ENCODE peak calls at places on chromosome 13, in four cellular contexts. One of them, this sample, is unnamed.

GRCh38 chr13:76929320-76929719 is 19.0 kb upstream of the ACOD1 start:
- DNase-seq in mucosa of descending colon: no peak
- DNase-seq in activated B cell treated with CpG ODN at 0.5 μM for 24 hours: no peak
- DNase-seq in GM12864: no peak
- DNase-seq in this sample: no peak

GRCh38 chr13:21475115-21475514 is 16.0 kb upstream of the ZDHHC20 start:
- DNase-seq in activated B cell treated with CpG ODN at 0.5 μM for 24 hours: no peak
- DNase-seq in mucosa of descending colon: no peak
- DNase-seq in GM12864: no peak
- DNase-seq in this sample: no peak

GRCh38 chr13:109989155-109989554 is 202.8 kb upstream of the IRS2 start:
- DNase-seq in GM12864: no peak
- DNase-seq in activated B cell treated with CpG ODN at 0.5 μM for 24 hours: no peak
- DNase-seq in mucosa of descending colon: no peak
- DNase-seq in this sample: no peak

GRCh38 chr13:57846600-57847173 is 215.1 kb downstream of the PCDH17 start:
- DNase-seq in activated B cell treated with CpG ODN at 0.5 μM for 24 hours: no peak
- DNase-seq in GM12864: no peak
- DNase-seq in mucosa of descending colon: no peak
- DNase-seq in this sample: no peak

GRCh38 chr13:34405410-34405809 is 536.7 kb upstream of the NBEA start:
- DNase-seq in GM12864: no peak
- DNase-seq in mucosa of descending colon: no peak
- DNase-seq in activated B cell treated with CpG ODN at 0.5 μM for 24 hours: no peak
- DNase-seq in this sample: no peak

GRCh38 chr13:89541091-89542030 is 1806.1 kb upstream of the MIR17HG start:
- DNase-seq in activated B cell treated with CpG ODN at 0.5 μM for 24 hours: no peak
- DNase-seq in GM12864: no peak
- DNase-seq in mucosa of descending colon: no peak
- DNase-seq in this sample: no peak

GRCh38 chr13:75226755-75227435 is 255.1 kb downstream of the TBC1D4 start:
- DNase-seq in GM12864: no peak
- DNase-seq in mucosa of descending colon: no peak
- DNase-seq in activated B cell treated with CpG ODN at 0.5 μM for 24 hours: no peak
- DNase-seq in this sample: peak; percentile 8

GRCh38 chr13:112982281-112983041 is 13.4 kb downstream of the MCF2L start:
- DNase-seq in GM12864: no peak
- DNase-seq in mucosa of descending colon: no peak
- DNase-seq in activated B cell treated with CpG ODN at 0.5 μM for 24 hours: no peak
- DNase-seq in this sample: no peak

GRCh38 chr13:102536695-102537485 is 59.9 kb upstream of the TPP2 start:
- DNase-seq in mucosa of descending colon: peak; percentile 27
- DNase-seq in activated B cell treated with CpG ODN at 0.5 μM for 24 hours: no peak
- DNase-seq in GM12864: no peak
- DNase-seq in this sample: no peak

GRCh38 chr13:51818771-51819511 is 15.0 kb upstream of the DHRS12 start:
- DNase-seq in mucosa of descending colon: no peak
- DNase-seq in activated B cell treated with CpG ODN at 0.5 μM for 24 hours: no peak
- DNase-seq in GM12864: no peak
- DNase-seq in this sample: peak; percentile 72

GRCh38 chr13:95676100-95676774 is 702 bp upstream of the DNAJC3 start:
- DNase-seq in activated B cell treated with CpG ODN at 0.5 μM for 24 hours: no peak
- DNase-seq in mucosa of descending colon: no peak
- DNase-seq in GM12864: peak; percentile 44
- DNase-seq in this sample: peak; percentile 55

GRCh38 chr13:43229506-43229905 is 206.1 kb downstream of the DNAJC15 start:
- DNase-seq in activated B cell treated with CpG ODN at 0.5 μM for 24 hours: no peak
- DNase-seq in mucosa of descending colon: no peak
- DNase-seq in GM12864: no peak
- DNase-seq in this sample: no peak

GRCh38 chr13:23963947-23964346 is 66.6 kb upstream of the C1QTNF9B start:
- DNase-seq in mucosa of descending colon: no peak
- DNase-seq in activated B cell treated with CpG ODN at 0.5 μM for 24 hours: no peak
- DNase-seq in GM12864: no peak
- DNase-seq in this sample: no peak

GRCh38 chr13:37375071-37375470 is 223.5 kb downstream of the POSTN start:
- DNase-seq in mucosa of descending colon: no peak
- DNase-seq in GM12864: no peak
- DNase-seq in activated B cell treated with CpG ODN at 0.5 μM for 24 hours: no peak
- DNase-seq in this sample: no peak

DNA sequence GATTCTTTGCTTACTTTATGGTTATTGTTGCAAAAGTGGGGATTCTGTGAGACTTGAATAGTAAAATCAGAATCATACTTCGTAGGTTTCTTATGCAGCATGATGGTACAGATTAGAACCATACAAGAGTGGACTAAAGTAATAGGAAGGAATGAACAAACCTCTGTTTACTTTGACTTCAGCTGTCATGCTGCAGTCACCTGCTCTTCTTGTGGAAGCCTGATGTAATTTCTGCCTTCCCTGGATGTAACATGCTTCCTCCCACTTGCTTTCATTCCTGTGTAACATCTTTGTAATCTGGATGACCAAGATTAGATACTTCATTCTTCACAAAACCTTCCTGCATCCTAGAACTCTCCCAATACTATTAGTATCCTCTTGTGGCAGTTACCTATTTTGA is 235.0 kb downstream of the PCCA start:
- DNase-seq in GM12864: no peak
- DNase-seq in activated B cell treated with CpG ODN at 0.5 μM for 24 hours: no peak
- DNase-seq in mucosa of descending colon: no peak
- DNase-seq in this sample: no peak
- TF ChIP-seq CTCF in GM12864: no peak
- TF ChIP-seq CTCF in activated B cell treated with CpG ODN at 0.5 μM for 24 hours: no peak
- TF ChIP-seq CTCF in mucosa of descending colon: no peak
- TF ChIP-seq CTCF in this sample: no peak

DNA sequence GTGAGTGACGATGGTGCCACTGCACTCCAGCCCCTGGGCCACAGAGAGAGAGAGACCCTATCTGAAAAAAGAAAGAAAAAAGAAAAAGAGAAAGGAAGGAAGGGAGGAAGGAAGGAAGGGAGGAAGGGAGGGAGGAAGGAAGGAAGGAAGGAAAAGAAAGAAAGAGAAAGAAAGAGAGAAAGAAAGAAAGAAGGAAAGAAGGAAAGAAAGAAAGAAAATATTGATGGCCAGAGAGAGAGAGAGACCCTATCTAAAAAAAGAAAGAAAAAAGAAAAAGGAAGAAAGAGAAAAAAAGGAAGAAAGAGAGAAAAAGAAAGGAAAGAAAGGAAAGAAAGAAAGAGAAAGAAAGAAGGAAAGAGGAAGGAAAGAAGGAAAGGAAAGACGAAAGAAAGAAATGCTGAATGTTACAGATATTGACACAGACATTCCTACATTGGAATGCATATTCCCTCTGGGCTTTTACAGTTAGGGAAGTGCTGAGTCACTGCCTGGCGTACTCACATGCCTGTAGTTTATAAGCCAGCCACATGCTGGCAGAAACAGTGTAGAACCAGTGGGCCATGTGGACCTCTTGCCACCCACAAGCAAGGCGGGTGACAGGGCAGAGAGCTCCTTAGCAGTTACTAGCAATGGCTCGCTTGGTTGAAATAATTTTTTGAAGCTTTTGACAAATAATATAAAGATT is 34.6 kb upstream of the SLC46A3 start:
- DNase-seq in GM12864: no peak
- DNase-seq in mucosa of descending colon: no peak
- DNase-seq in activated B cell treated with CpG ODN at 0.5 μM for 24 hours: no peak
- DNase-seq in this sample: no peak
- TF ChIP-seq CTCF in GM12864: no peak
- TF ChIP-seq CTCF in mucosa of descending colon: no peak
- TF ChIP-seq CTCF in activated B cell treated with CpG ODN at 0.5 μM for 24 hours: no peak
- TF ChIP-seq CTCF in this sample: peak; percentile 19

GRCh38 chr13:44573790-44574465 is 2.2 kb downstream of the TSC22D1 start:
- DNase-seq in mucosa of descending colon: no peak
- DNase-seq in activated B cell treated with CpG ODN at 0.5 μM for 24 hours: no peak
- DNase-seq in GM12864: no peak
- DNase-seq in this sample: peak; percentile 32
- TF ChIP-seq CTCF in mucosa of descending colon: no peak
- TF ChIP-seq CTCF in activated B cell treated with CpG ODN at 0.5 μM for 24 hours: no peak
- TF ChIP-seq CTCF in GM12864: peak; percentile 60
- TF ChIP-seq CTCF in this sample: no peak

DNA sequence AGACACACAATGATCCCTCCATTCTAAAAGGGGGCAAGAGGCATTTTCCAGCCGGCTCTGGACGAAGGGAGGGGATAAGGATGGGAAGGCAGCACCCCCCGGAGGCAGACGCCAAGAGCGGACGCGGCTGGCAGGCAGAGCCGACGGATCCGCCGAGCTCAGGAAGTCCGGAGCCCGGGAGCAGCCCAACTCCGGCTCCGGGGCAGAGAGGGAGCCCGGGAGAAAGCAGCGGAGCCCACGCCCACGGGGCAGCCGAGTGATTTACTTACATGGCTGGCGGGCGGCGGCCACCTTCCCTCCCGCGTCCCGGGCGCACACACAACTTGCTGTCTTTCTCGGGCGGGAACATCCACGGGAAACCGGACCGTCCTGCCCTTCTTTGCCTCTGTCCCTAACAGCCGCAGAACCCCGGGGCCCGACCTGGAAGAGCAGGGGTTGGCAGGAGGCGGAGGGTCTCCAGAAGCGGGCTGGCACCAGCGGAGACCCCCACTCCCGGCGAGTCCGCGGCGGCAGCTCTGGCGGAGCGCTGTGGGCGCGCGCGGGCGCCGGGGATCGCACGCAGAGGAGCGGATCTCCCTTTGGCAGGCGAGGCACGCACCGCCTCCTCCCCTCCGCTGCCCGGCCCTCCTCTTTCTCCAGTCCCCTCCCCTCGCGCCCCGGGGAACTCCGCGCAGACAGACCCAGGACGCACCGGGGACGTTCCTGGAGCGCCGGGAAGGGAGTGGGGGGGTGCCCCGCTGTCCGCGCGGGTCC is at the start of gene LHFPL6:
- DNase-seq in mucosa of descending colon: peak; percentile 70
- DNase-seq in activated B cell treated with CpG ODN at 0.5 μM for 24 hours: peak; percentile 47
- DNase-seq in GM12864: peak; percentile 21
- DNase-seq in this sample: peak; percentile 77
- TF ChIP-seq CTCF in mucosa of descending colon: no peak
- TF ChIP-seq CTCF in activated B cell treated with CpG ODN at 0.5 μM for 24 hours: no peak
- TF ChIP-seq CTCF in GM12864: peak; percentile 1
- TF ChIP-seq CTCF in this sample: no peak

This sample was measured in activated CD8-positive, alpha-beta T cell treated with anti-CD3 and anti-CD28 coated beads for 36 hours.